ENCODE peak calls at places on chromosomes 7 and 10, in six cellular contexts. U, Z, V, W, I and H are unnamed samples.

GRCh38 chr10:124632064-124632531 is 112.1 kb downstream of the FAM53B start:
- DNase-seq in U (peak; percentile 24), Z (peak; percentile 51), V (no peak), W (peak; percentile 67), I (peak; percentile 82), H (no peak)

GRCh38 chr7:3911685-3912084 is 610.6 kb downstream of the SDK1 start:
- DNase-seq in U (no peak), Z (no peak), V (no peak), W (no peak), I (no peak), H (no peak)

GRCh38 chr10:45811075-45811474 is 36.2 kb downstream of the AGAP4 start:
- DNase-seq in U (no peak), Z (no peak), V (no peak), W (peak; percentile 3), I (no peak), H (no peak)

GRCh38 chr10:123582084-123582989 is 83.8 kb upstream of the GPR26 start:
- DNase-seq in U (peak; percentile 85), Z (peak; percentile 75), V (peak; percentile 68), W (peak; percentile 63), I (peak; percentile 87), H (peak; percentile 68)

GRCh38 chr7:5692845-5693278 is 88.6 kb downstream of the RNF216 start:
- DNase-seq in U (no peak), Z (no peak), V (no peak), W (peak; percentile 97), I (no peak), H (peak; percentile 57)

GRCh38 chr7:31497501-31497900 is 16.4 kb upstream of the ITPRID1 start:
- DNase-seq in U (no peak), Z (no peak), V (no peak), W (no peak), I (no peak), H (no peak)

GRCh38 chr10:127563718-127564553 is 14.8 kb downstream of the NPS start:
- DNase-seq in U (peak; percentile 20), Z (peak; percentile 44), V (no peak), W (no peak), I (peak; percentile 71), H (no peak)

GRCh38 chr7:142496545-142496991 is 238.7 kb upstream of the PRSS58 start:
- DNase-seq in U (peak; percentile 46), Z (no peak), V (no peak), W (peak; percentile 54), I (no peak), H (peak; percentile 54)

GRCh38 chr10:97771055-97771811 is 566 bp downstream of the SFRP5 start:
- DNase-seq in U (peak; percentile 64), Z (no peak), V (no peak), W (peak; percentile 7), I (peak; percentile 23), H (peak; percentile 11)

GRCh38 chr7:28062197-28062988 is 118.2 kb downstream of the JAZF1 start:
- DNase-seq in U (peak; percentile 85), Z (peak; percentile 64), V (no peak), W (peak; percentile 89), I (peak; percentile 90), H (peak; percentile 76)

GRCh38 chr10:79239275-79239779 is 107.9 kb upstream of the PPIF start:
- DNase-seq in U (peak; percentile 87), Z (no peak), V (peak; percentile 73), W (peak; percentile 76), I (peak; percentile 61), H (no peak)

GRCh38 chr10:19719320-19719719 is 96.9 kb upstream of the PLXDC2 start:
- DNase-seq in U (no peak), Z (no peak), V (peak; percentile 25), W (peak; percentile 93), I (no peak), H (peak; percentile 88)

GRCh38 chr10:69124558-69125121 is 662 bp downstream of the VPS26A start:
- DNase-seq in U (peak; percentile 70), Z (peak; percentile 42), V (peak; percentile 36), W (peak; percentile 73), I (peak; percentile 65), H (peak; percentile 61)

GRCh38 chr7:84237533-84238173 is 43.1 kb upstream of the SEMA3A start:
- DNase-seq in U (no peak), Z (no peak), V (no peak), W (peak; percentile 85), I (no peak), H (peak; percentile 78)

GRCh38 chr10:95547197-95547596 is 14.0 kb downstream of the SORBS1 start:
- DNase-seq in U (no peak), Z (no peak), V (no peak), W (no peak), I (no peak), H (no peak)

GRCh38 chr7:152902054-152902453 is 142.5 kb downstream of the ACTR3B start:
- DNase-seq in U (no peak), Z (no peak), V (no peak), W (no peak), I (no peak), H (no peak)

GRCh38 chr7:77331938-77332695 is 84.0 kb downstream of the GSAP start:
- DNase-seq in U (peak; percentile 85), Z (peak; percentile 42), V (peak; percentile 80), W (peak; percentile 90), I (peak; percentile 78), H (peak; percentile 85)

GRCh38 chr10:62625484-62625883 is 179.0 kb upstream of the ADO start:
- DNase-seq in U (no peak), Z (no peak), V (no peak), W (no peak), I (no peak), H (no peak)

GRCh38 chr7:140084972-140085371 is 22.2 kb upstream of the PARP12 start:
- DNase-seq in U (no peak), Z (no peak), V (no peak), W (no peak), I (no peak), H (no peak)

GRCh38 chr7:30563326-30563942 is 31.2 kb upstream of the GARS1 start:
- DNase-seq in U (no peak), Z (no peak), V (no peak), W (no peak), I (no peak), H (peak; percentile 13)

GRCh38 chr10:78895469-78895868 is 173.3 kb upstream of the ZMIZ1 start:
- DNase-seq in U (no peak), Z (no peak), V (peak; percentile 11), W (no peak), I (no peak), H (no peak)

GRCh38 chr7:50953820-50954219 is 171.1 kb upstream of the GRB10 start:
- DNase-seq in U (no peak), Z (no peak), V (no peak), W (peak; percentile 10), I (no peak), H (no peak)

GRCh38 chr10:68073631-68074403 is 1.3 kb downstream of the HERC4 start:
- DNase-seq in U (no peak), Z (no peak), V (no peak), W (peak; percentile 55), I (no peak), H (peak; percentile 25)

DNA sequence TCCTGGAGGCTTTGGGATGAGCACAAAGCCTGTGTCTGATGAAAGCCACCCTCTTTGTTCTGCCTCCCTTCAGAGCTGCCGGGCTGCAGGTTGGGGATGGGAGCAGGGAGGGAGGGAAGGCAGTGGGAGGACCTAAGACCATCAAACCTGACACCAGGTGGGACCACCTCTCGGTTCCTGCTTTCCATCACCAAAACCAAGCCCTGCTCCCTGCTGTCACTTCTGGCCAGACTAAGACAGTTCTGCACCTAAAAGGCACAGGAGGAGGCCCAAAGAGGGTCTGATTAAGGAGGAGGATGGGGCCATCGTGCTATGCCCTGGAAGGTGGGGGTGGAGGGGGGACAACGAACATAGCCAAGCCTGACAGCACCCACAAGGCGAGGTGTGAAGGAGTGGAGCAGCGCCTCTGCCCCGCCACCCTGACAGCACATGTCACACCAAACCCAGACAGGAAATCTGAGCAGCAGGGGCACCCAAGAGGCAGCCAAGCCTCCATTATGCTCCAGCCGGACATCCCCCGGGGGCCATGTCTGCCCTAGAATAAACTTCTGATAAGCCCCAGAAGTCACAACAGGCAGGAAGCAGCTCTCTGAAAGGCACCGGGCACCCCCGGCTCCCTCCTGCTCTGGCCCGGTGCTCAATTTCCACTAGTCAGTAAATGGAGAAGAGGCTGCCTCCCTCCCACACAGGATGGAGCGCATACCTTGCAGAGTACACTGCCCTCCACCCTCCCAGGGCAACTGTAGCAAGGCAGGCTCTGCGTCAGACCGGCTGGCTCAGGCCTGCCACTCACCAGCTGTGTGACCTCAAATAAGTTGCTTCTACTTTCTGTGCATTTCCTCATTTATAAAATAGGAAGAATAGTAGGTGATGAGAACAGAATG is 48.9 kb downstream of the DLG5 start:
- DNase-seq in U (peak; percentile 72), Z (no peak), V (no peak), W (peak; percentile 79), I (peak; percentile 77), H (peak; percentile 43)
- H3K4me3 ChIP-seq in U (no peak overlapping the region), Z (no peak overlapping the region), V (no peak overlapping the region), W (no peak overlapping the region), I (no peak overlapping the region), H (no peak overlapping the region)

GRCh38 chr10:116542007-116542677 is 3.6 kb upstream of the PNLIP start:
- DNase-seq in U (no peak), Z (peak; percentile 57), V (no peak), W (no peak), I (no peak), H (no peak)
- TF ChIP-seq CTCF in U (no peak), Z (no peak), V (no peak), W (no peak), I (no peak), H (no peak)

DNA sequence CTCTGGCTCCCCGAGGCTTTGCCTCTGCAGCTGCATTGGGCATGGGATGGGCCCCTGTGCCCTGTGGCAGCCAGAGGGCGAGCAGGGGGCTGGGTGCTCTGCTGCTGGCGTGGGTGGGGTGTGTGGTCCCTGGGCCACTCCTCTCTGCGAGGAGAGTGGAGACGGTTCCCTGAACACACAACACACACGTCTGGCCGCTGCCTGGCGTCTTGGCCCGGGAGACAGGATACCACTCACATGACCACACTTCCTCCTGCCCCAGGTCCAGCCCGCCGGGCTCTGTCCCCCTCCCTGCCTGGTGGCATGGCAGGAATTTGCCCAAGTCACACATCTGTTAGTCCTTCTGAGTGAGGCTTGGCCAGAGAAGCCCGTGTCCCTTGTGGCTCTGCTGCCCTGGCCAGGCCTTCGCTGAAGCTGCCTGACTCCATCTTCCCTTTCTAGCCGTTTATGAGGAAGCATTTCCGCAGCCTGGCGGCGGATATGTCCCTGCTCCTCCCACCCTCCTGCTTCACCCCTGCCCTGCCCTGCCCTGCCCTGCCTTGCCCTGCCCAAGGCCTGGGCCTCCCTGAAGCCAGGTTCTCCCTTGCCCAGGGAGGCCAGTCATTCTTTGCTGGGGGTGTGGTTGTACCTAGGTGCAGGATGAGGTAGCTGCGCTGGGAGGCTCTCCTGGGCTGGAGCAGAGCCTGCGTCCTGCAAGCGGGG is 3.0 kb downstream of the BRI3 start:
- DNase-seq in U (no peak), Z (peak; percentile 77), V (peak; percentile 79), W (peak; percentile 74), I (peak; percentile 56), H (peak; percentile 97)
- H3K4me3 ChIP-seq in U (no peak overlapping the region), Z (no peak overlapping the region), V (no peak overlapping the region), W (peak overlapping the region; percentile 95), I (no peak overlapping the region), H (peak overlapping the region; percentile 93)

DNA sequence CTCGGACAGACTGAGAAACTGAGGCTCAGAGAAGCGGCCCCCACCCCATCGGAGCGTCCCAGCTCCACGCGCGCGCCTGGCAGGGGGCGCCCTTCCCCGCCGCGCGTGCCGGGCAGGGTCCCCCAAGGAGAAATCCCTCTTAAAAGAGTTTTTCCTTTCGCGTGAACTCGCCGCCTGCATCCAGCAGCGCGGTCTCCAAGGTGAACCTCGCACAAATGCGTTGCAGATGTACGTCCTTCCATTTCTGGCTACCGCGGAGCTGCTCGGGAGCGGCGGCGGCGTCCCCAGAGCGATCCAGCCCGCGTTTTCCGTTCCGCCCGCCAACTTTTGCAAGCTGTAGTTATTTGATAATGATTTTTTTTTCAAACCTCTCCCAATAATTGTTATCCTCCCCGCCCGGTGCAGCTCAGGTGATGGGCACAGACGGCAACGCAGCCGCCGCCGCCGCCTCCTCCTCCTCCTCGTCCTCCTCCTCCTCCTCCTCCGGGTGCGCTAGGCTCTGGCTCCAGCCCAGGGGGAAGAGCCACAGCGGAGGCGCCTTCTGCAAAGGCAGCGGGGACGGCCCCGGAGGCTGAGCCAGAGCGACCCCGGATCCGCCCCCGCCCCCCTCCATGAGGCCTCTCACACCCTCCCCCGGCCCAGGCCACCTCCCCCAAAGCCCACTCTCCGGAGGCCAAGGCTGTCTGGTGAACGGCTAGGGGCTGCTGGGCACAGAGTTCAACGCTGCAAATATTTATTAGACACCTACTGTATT is 74.0 kb upstream of the CUX1 start:
- DNase-seq in U (peak; percentile 79), Z (peak; percentile 58), V (peak; percentile 30), W (peak; percentile 65), I (peak; percentile 46), H (peak; percentile 66)
- TF ChIP-seq CTCF in U (peak; percentile 60), Z (peak; percentile 15), V (no peak), W (peak; percentile 60), I (peak; percentile 63), H (peak; percentile 39)